ENCODE peak calls at places on chromosome 11, in four cellular contexts. Y is tibial artery, Z is GM12865, W is lung. L is an unnamed sample.

GRCh38 chr11:133343951-133344350 is 188.3 kb downstream of the OPCML start:
- DNase-seq in Y (no peak), Z (no peak), W (no peak), L (peak; percentile 95)

GRCh38 chr11:84812351-84813083 is 814.6 kb downstream of the DLG2 start:
- DNase-seq in Y (no peak), Z (no peak), W (no peak), L (no peak)

GRCh38 chr11:6572215-6572614 is 31.2 kb downstream of the RRP8 start:
- DNase-seq in Y (no peak), Z (no peak), W (no peak), L (peak; percentile 61)

GRCh38 chr11:69817265-69818236 is 1.7 kb downstream of the FGF3 start:
- DNase-seq in Y (no peak), Z (no peak), W (no peak), L (peak; percentile 12)

GRCh38 chr11:86523738-86524602 is 148.4 kb downstream of the ME3 start:
- DNase-seq in Y (no peak), Z (no peak), W (no peak), L (peak; percentile 97)

GRCh38 chr11:73185680-73186293 is 32.3 kb upstream of the P2RY2 start:
- DNase-seq in Y (peak; percentile 91), Z (no peak), W (no peak), L (peak; percentile 87)

GRCh38 chr11:76738618-76739220 is 44.4 kb upstream of the TSKU start:
- DNase-seq in Y (no peak), Z (no peak), W (no peak), L (no peak)

GRCh38 chr11:10625281-10625981 is 57.0 kb upstream of the LYVE1 start:
- DNase-seq in Y (no peak), Z (no peak), W (no peak), L (no peak)

GRCh38 chr11:46251954-46252353 is 25.5 kb upstream of the CREB3L1 start:
- DNase-seq in Y (no peak), Z (no peak), W (no peak), L (no peak)

GRCh38 chr11:107562647-107563208 is 2.8 kb downstream of the ALKBH8 start:
- DNase-seq in Y (no peak), Z (no peak), W (no peak), L (peak; percentile 97)

GRCh38 chr11:61718613-61719302 is 33.7 kb upstream of the MYRF start:
- DNase-seq in Y (no peak), Z (no peak), W (no peak), L (peak; percentile 31)

GRCh38 chr11:86990520-86990919 is 35.3 kb upstream of the FZD4 start:
- DNase-seq in Y (no peak), Z (no peak), W (no peak), L (peak; percentile 77)

GRCh38 chr11:67332081-67332691 is 21.2 kb downstream of the POLD4 start:
- DNase-seq in Y (no peak), Z (no peak), W (no peak), L (peak; percentile 38)

GRCh38 chr11:1963864-1964263 is 16.7 kb downstream of the MRPL23 start:
- DNase-seq in Y (peak; percentile 6), Z (no peak), W (no peak), L (no peak)

GRCh38 chr11:64186205-64187165 is 514 bp downstream of the STIP1 start:
- DNase-seq in Y (no peak), Z (peak; percentile 43), W (no peak), L (peak; percentile 18)

GRCh38 chr11:70921804-70922203 is 330.6 kb downstream of the SHANK2 start:
- DNase-seq in Y (no peak), Z (no peak), W (no peak), L (no peak)

GRCh38 chr11:10752061-10752460 is 1.0 kb downstream of the CTR9 start:
- DNase-seq in Y (no peak), Z (no peak), W (no peak), L (peak; percentile 67)

GRCh38 chr11:57742087-57742452 is 779 bp downstream of the SELENOH start:
- DNase-seq in Y (no peak), Z (no peak), W (no peak), L (no peak)

GRCh38 chr11:134949121-134949591 is 537.1 kb upstream of the B3GAT1 start:
- DNase-seq in Y (peak; percentile 90), Z (no peak), W (no peak), L (peak; percentile 35)

GRCh38 chr11:134663506-134664313 is 251.7 kb upstream of the B3GAT1 start:
- DNase-seq in Y (peak; percentile 15), Z (no peak), W (peak; percentile 11), L (no peak)

GRCh38 chr11:33700425-33701271 is at the start of gene C11orf91:
- DNase-seq in Y (peak; percentile 95), Z (peak; percentile 95), W (peak; percentile 92), L (peak; percentile 96)

GRCh38 chr11:36373040-36374010 is 77.2 kb downstream of the PRR5L start:
- DNase-seq in Y (no peak), Z (no peak), W (no peak), L (no peak)

GRCh38 chr11:7612661-7613393 is 60.5 kb downstream of the CYB5R2 start:
- DNase-seq in Y (no peak), Z (peak; percentile 9), W (no peak), L (peak; percentile 63)

GRCh38 chr11:60127311-60127811 is 38.9 kb downstream of the MS4A2 start:
- DNase-seq in Y (no peak), Z (no peak), W (no peak), L (peak; percentile 66)

GRCh38 chr11:16771350-16772140 is 33.1 kb downstream of the C11orf58 start:
- DNase-seq in Y (no peak), Z (peak; percentile 41), W (no peak), L (no peak)

GRCh38 chr11:116829525-116830183 is at the start of gene APOC3:
- DNase-seq in Y (no peak), Z (no peak), W (no peak), L (no peak)

GRCh38 chr11:120054016-120054752 is 83.7 kb downstream of the TRIM29 start:
- DNase-seq in Y (no peak), Z (no peak), W (no peak), L (no peak)

GRCh38 chr11:111977141-111978027 is 40.2 kb downstream of the DIXDC1 start:
- DNase-seq in Y (peak; percentile 93), Z (peak; percentile 22), W (peak; percentile 67), L (peak; percentile 28)

GRCh38 chr11:14362613-14363012 is 3.6 kb upstream of the RRAS2 start:
- DNase-seq in Y (no peak), Z (no peak), W (no peak), L (no peak)

GRCh38 chr11:64170419-64170818 is 4.5 kb upstream of the MACROD1 start:
- DNase-seq in Y (no peak), Z (no peak), W (no peak), L (no peak)

GRCh38 chr11:57277845-57278720 is 41.0 kb upstream of the APLNR start:
- DNase-seq in Y (peak; percentile 75), Z (peak; percentile 32), W (peak; percentile 72), L (peak; percentile 91)

GRCh38 chr11:123434262-123434661 is 4.2 kb downstream of the GRAMD1B start:
- DNase-seq in Y (peak; percentile 11), Z (peak; percentile 62), W (no peak), L (peak; percentile 15)
- TF ChIP-seq CTCF in Y (no peak), Z (peak; percentile 34), W (no peak), L (peak; percentile 24)

GRCh38 chr11:66011239-66011784 is 496 bp upstream of the CST6 start:
- DNase-seq in Y (no peak), Z (no peak), W (peak; percentile 89), L (peak; percentile 99)
- H3K4me3 ChIP-seq in Y (peak overlapping the region; percentile 35), Z (no peak overlapping the region), W (no peak overlapping the region), L (no peak overlapping the region)

DNA sequence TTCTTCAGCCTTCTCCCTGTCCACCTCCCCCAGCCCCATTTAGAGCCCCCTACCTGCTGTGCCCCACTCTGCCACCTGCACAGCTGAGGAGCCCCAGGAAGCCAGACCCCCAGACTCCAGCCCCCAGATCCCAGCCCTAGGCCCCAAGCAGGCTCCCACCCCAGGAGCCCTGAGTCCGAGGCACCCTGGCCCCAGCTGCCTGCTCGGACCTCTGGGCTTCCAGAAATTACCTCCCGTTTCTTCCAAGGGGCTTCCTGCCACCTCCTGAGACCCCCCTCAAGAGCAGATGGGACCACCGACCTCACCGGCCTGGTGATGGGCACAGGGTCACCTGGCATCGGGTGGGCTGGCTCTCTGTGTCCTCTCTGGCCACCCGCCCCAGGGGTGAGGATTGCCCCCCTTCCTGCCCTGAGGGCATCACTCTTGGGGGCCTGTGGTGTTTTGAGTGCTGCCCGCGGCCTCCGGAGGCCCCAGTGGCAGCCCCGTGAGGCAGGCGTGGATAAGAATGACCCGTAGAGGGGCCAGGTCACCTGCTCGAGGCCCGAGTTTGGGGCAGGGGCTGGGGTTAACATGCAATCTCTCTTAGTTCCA is 18.3 kb upstream of the TALDO1 start:
- DNase-seq in Y (peak; percentile 67), Z (no peak), W (no peak), L (no peak)
- TF ChIP-seq CTCF in Y (no peak), Z (no peak), W (no peak), L (no peak)

GRCh38 chr11:114813216-114813615 is 134.9 kb downstream of the NXPE2 start:
- DNase-seq in Y (no peak), Z (no peak), W (no peak), L (no peak)
- H3K4me3 ChIP-seq in Y (no peak overlapping the region), Z (no peak overlapping the region), W (no peak overlapping the region), L (no peak overlapping the region)